ENCODE peak calls at places on chromosomes 1 and 21, in nine cellular contexts. One of them, this sample, is unnamed.

GRCh38 chr1:207962716-207963428 is 51.9 kb upstream of the CD34 start:
- DNase-seq in left lung: peak
- DNase-seq in mesendoderm: peak
- DNase-seq in A549: peak
- DNase-seq in thoracic aorta: no peak
- DNase-seq in cardiac muscle cell: no peak
- DNase-seq in heart right ventricle: peak
- DNase-seq in substantia nigra: peak
- DNase-seq in ascending aorta: no peak
- DNase-seq in this sample: peak

GRCh38 chr1:65180977-65181376 is 33.0 kb downstream of the AK4 start:
- DNase-seq in left lung: no peak
- DNase-seq in mesendoderm: no peak
- DNase-seq in A549: no peak
- DNase-seq in thoracic aorta: no peak
- DNase-seq in cardiac muscle cell: no peak
- DNase-seq in heart right ventricle: no peak
- DNase-seq in substantia nigra: no peak
- DNase-seq in ascending aorta: no peak
- DNase-seq in this sample: no peak

GRCh38 chr1:184242507-184242943 is 144.3 kb upstream of the C1orf21 start:
- DNase-seq in left lung: no peak
- DNase-seq in mesendoderm: peak
- DNase-seq in A549: no peak
- DNase-seq in thoracic aorta: no peak
- DNase-seq in cardiac muscle cell: peak
- DNase-seq in heart right ventricle: peak
- DNase-seq in substantia nigra: no peak
- DNase-seq in ascending aorta: no peak
- DNase-seq in this sample: no peak

GRCh38 chr1:241423541-241424479 is 66.8 kb upstream of the RGS7 start:
- DNase-seq in left lung: peak
- DNase-seq in mesendoderm: peak
- DNase-seq in A549: peak
- DNase-seq in thoracic aorta: no peak
- DNase-seq in cardiac muscle cell: peak
- DNase-seq in heart right ventricle: no peak
- DNase-seq in substantia nigra: peak
- DNase-seq in ascending aorta: no peak
- DNase-seq in this sample: no peak

GRCh38 chr1:193275773-193276172 is 89.4 kb upstream of the B3GALT2 start:
- DNase-seq in left lung: no peak
- DNase-seq in mesendoderm: peak
- DNase-seq in A549: no peak
- DNase-seq in thoracic aorta: no peak
- DNase-seq in cardiac muscle cell: no peak
- DNase-seq in heart right ventricle: no peak
- DNase-seq in substantia nigra: no peak
- DNase-seq in ascending aorta: no peak
- DNase-seq in this sample: no peak

GRCh38 chr1:178155478-178156255 is 61.8 kb downstream of the RASAL2 start:
- DNase-seq in left lung: no peak
- DNase-seq in mesendoderm: no peak
- DNase-seq in A549: no peak
- DNase-seq in thoracic aorta: no peak
- DNase-seq in cardiac muscle cell: no peak
- DNase-seq in heart right ventricle: no peak
- DNase-seq in substantia nigra: no peak
- DNase-seq in ascending aorta: no peak
- DNase-seq in this sample: no peak

GRCh38 chr1:213123532-213123931 is 72.5 kb downstream of the RPS6KC1 start:
- DNase-seq in left lung: no peak
- DNase-seq in mesendoderm: no peak
- DNase-seq in A549: no peak
- DNase-seq in thoracic aorta: no peak
- DNase-seq in cardiac muscle cell: no peak
- DNase-seq in heart right ventricle: no peak
- DNase-seq in substantia nigra: no peak
- DNase-seq in ascending aorta: no peak
- DNase-seq in this sample: no peak

GRCh38 chr1:93740601-93741031 is 59.0 kb upstream of the BCAR3 start:
- DNase-seq in left lung: no peak
- DNase-seq in mesendoderm: no peak
- DNase-seq in A549: no peak
- DNase-seq in thoracic aorta: no peak
- DNase-seq in cardiac muscle cell: no peak
- DNase-seq in heart right ventricle: peak
- DNase-seq in substantia nigra: no peak
- DNase-seq in ascending aorta: no peak
- DNase-seq in this sample: no peak

GRCh38 chr1:17635811-17636210 is 96.3 kb downstream of the ARHGEF10L start:
- DNase-seq in left lung: no peak
- DNase-seq in mesendoderm: no peak
- DNase-seq in A549: no peak
- DNase-seq in thoracic aorta: no peak
- DNase-seq in cardiac muscle cell: no peak
- DNase-seq in heart right ventricle: peak
- DNase-seq in substantia nigra: peak
- DNase-seq in ascending aorta: peak
- DNase-seq in this sample: peak

GRCh38 chr1:62735491-62736171 is 47.4 kb upstream of the DOCK7 start:
- DNase-seq in left lung: no peak
- DNase-seq in mesendoderm: no peak
- DNase-seq in A549: no peak
- DNase-seq in thoracic aorta: no peak
- DNase-seq in cardiac muscle cell: no peak
- DNase-seq in heart right ventricle: no peak
- DNase-seq in substantia nigra: no peak
- DNase-seq in ascending aorta: no peak
- DNase-seq in this sample: no peak

GRCh38 chr1:153509729-153510354 is 25.9 kb downstream of the S100A6 start:
- DNase-seq in left lung: no peak
- DNase-seq in mesendoderm: no peak
- DNase-seq in A549: peak
- DNase-seq in thoracic aorta: no peak
- DNase-seq in cardiac muscle cell: peak
- DNase-seq in heart right ventricle: no peak
- DNase-seq in substantia nigra: no peak
- DNase-seq in ascending aorta: no peak
- DNase-seq in this sample: no peak

GRCh38 chr1:69104859-69105258 is 462.9 kb upstream of the LRRC7 start:
- DNase-seq in left lung: no peak
- DNase-seq in mesendoderm: no peak
- DNase-seq in A549: no peak
- DNase-seq in thoracic aorta: no peak
- DNase-seq in cardiac muscle cell: no peak
- DNase-seq in heart right ventricle: no peak
- DNase-seq in substantia nigra: no peak
- DNase-seq in ascending aorta: no peak
- DNase-seq in this sample: no peak

GRCh38 chr1:77683836-77684148 is 1.3 kb upstream of the ZZZ3 start:
- DNase-seq in left lung: no peak
- DNase-seq in mesendoderm: no peak
- DNase-seq in A549: no peak
- DNase-seq in thoracic aorta: no peak
- DNase-seq in cardiac muscle cell: no peak
- DNase-seq in heart right ventricle: no peak
- DNase-seq in substantia nigra: no peak
- DNase-seq in ascending aorta: no peak
- DNase-seq in this sample: no peak

GRCh38 chr1:23177438-23178380 is 9.1 kb upstream of the LUZP1 start:
- DNase-seq in left lung: peak
- DNase-seq in mesendoderm: peak
- DNase-seq in A549: no peak
- DNase-seq in thoracic aorta: peak
- DNase-seq in cardiac muscle cell: peak
- DNase-seq in heart right ventricle: peak
- DNase-seq in substantia nigra: peak
- DNase-seq in ascending aorta: no peak
- DNase-seq in this sample: peak

GRCh38 chr1:78839704-78840277 is 166.7 kb downstream of the ADGRL4 start:
- DNase-seq in left lung: no peak
- DNase-seq in mesendoderm: peak
- DNase-seq in A549: no peak
- DNase-seq in thoracic aorta: no peak
- DNase-seq in cardiac muscle cell: peak
- DNase-seq in heart right ventricle: peak
- DNase-seq in substantia nigra: no peak
- DNase-seq in ascending aorta: no peak
- DNase-seq in this sample: no peak

GRCh38 chr1:20322825-20323612 is 32.3 kb downstream of the VWA5B1 start:
- DNase-seq in left lung: no peak
- DNase-seq in mesendoderm: no peak
- DNase-seq in A549: no peak
- DNase-seq in thoracic aorta: no peak
- DNase-seq in cardiac muscle cell: no peak
- DNase-seq in heart right ventricle: no peak
- DNase-seq in substantia nigra: no peak
- DNase-seq in ascending aorta: no peak
- DNase-seq in this sample: no peak

GRCh38 chr21:36212513-36212780 is 55.8 kb downstream of the DOP1B start:
- DNase-seq in left lung: no peak
- DNase-seq in mesendoderm: no peak
- DNase-seq in A549: no peak
- DNase-seq in thoracic aorta: no peak
- DNase-seq in cardiac muscle cell: no peak
- DNase-seq in heart right ventricle: no peak
- DNase-seq in substantia nigra: no peak
- DNase-seq in ascending aorta: no peak
- DNase-seq in this sample: no peak

GRCh38 chr1:26148887-26149286 is 10.0 kb upstream of the FAM110D start:
- DNase-seq in left lung: no peak
- DNase-seq in mesendoderm: no peak
- DNase-seq in A549: no peak
- DNase-seq in thoracic aorta: no peak
- DNase-seq in cardiac muscle cell: no peak
- DNase-seq in heart right ventricle: no peak
- DNase-seq in substantia nigra: no peak
- DNase-seq in ascending aorta: no peak
- DNase-seq in this sample: no peak

GRCh38 chr1:93585059-93585966 is 96.3 kb downstream of the BCAR3 start:
- DNase-seq in left lung: peak
- DNase-seq in mesendoderm: no peak
- DNase-seq in A549: no peak
- DNase-seq in thoracic aorta: no peak
- DNase-seq in cardiac muscle cell: peak
- DNase-seq in heart right ventricle: peak
- DNase-seq in substantia nigra: peak
- DNase-seq in ascending aorta: no peak
- DNase-seq in this sample: peak

GRCh38 chr1:150164224-150164623 is 14.5 kb downstream of the PLEKHO1 start:
- DNase-seq in left lung: no peak
- DNase-seq in mesendoderm: no peak
- DNase-seq in A549: no peak
- DNase-seq in thoracic aorta: no peak
- DNase-seq in cardiac muscle cell: no peak
- DNase-seq in heart right ventricle: no peak
- DNase-seq in substantia nigra: no peak
- DNase-seq in ascending aorta: no peak
- DNase-seq in this sample: peak
- H3K27ac ChIP-seq in left lung: peak
- H3K27ac ChIP-seq in mesendoderm: no peak
- H3K27ac ChIP-seq in A549: no peak
- H3K27ac ChIP-seq in thoracic aorta: peak
- H3K27ac ChIP-seq in cardiac muscle cell: peak
- H3K27ac ChIP-seq in heart right ventricle: peak
- H3K27ac ChIP-seq in substantia nigra: no peak
- H3K27ac ChIP-seq in ascending aorta: peak
- H3K27ac ChIP-seq in this sample: peak

DNA sequence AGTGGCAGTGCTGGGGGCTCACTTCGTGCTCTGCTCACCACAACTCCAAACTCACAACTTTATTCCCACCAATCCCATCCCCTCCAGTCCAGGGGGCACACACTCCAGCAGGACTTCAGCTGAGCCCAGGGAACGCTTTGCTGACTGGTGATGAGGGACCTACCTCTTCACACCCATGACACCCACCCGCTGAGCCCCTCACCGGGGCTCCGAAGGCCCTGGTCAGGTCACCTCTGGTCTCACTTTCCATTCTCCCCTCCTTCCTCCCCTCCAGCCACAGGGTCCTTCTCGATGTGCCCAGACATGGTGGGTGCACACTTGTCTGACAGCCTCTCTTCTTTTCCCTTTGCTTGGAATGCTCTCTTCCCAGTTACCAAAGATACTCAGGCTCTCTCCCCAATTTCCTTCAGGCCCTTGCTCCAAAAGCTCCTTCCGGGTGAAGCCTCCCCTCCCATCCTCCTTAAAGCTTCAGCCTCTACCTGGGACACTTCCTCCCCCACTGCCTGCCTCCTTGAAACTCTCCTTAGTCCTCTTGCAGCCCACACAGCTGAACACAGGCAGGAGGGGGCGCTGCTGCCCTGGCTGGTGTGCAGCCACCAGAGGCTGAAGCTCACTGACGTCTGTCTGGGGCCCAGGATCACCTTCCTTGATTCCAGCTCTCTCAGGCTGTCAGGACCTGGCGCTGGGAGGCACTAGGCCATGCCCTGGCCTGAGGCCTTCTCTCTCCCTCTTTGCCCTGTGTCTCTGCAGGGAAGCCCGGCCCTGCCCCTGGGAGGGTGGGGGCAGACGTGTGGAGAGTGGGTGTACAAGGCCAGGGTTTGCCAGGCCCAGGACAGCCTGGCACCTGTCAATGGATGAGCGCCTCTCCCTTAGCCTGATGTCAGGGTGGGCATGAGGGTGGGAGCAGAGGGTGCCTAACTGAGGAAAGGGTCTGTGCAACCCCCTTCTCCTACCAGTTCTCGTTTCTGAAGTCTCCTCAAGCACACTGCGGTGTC is 1.6 kb downstream of the KCNE1 start:
- DNase-seq in left lung: peak
- DNase-seq in mesendoderm: peak
- DNase-seq in A549: peak
- DNase-seq in thoracic aorta: peak
- DNase-seq in cardiac muscle cell: peak
- DNase-seq in heart right ventricle: peak
- DNase-seq in substantia nigra: peak
- DNase-seq in ascending aorta: peak
- DNase-seq in this sample: peak
- H3K27ac ChIP-seq in left lung: peak
- H3K27ac ChIP-seq in mesendoderm: no peak
- H3K27ac ChIP-seq in A549: no peak
- H3K27ac ChIP-seq in thoracic aorta: no peak
- H3K27ac ChIP-seq in cardiac muscle cell: no peak
- H3K27ac ChIP-seq in heart right ventricle: no peak
- H3K27ac ChIP-seq in substantia nigra: no peak
- H3K27ac ChIP-seq in ascending aorta: no peak
- H3K27ac ChIP-seq in this sample: peak

GRCh38 chr1:59541161-59541560 is 244.3 kb downstream of the FGGY start:
- DNase-seq in left lung: no peak
- DNase-seq in mesendoderm: no peak
- DNase-seq in A549: no peak
- DNase-seq in thoracic aorta: no peak
- DNase-seq in cardiac muscle cell: no peak
- DNase-seq in heart right ventricle: no peak
- DNase-seq in substantia nigra: no peak
- DNase-seq in ascending aorta: no peak
- DNase-seq in this sample: no peak
- H3K27ac ChIP-seq in left lung: no peak
- H3K27ac ChIP-seq in mesendoderm: no peak
- H3K27ac ChIP-seq in A549: no peak
- H3K27ac ChIP-seq in thoracic aorta: no peak
- H3K27ac ChIP-seq in cardiac muscle cell: no peak
- H3K27ac ChIP-seq in heart right ventricle: no peak
- H3K27ac ChIP-seq in substantia nigra: no peak
- H3K27ac ChIP-seq in ascending aorta: no peak
- H3K27ac ChIP-seq in this sample: no peak

GRCh38 chr1:203267347-203267846 is 37.9 kb upstream of the BTG2 start:
- DNase-seq in left lung: peak
- DNase-seq in mesendoderm: peak
- DNase-seq in A549: peak
- DNase-seq in thoracic aorta: no peak
- DNase-seq in cardiac muscle cell: peak
- DNase-seq in heart right ventricle: peak
- DNase-seq in substantia nigra: peak
- DNase-seq in ascending aorta: no peak
- DNase-seq in this sample: peak
- H3K27ac ChIP-seq in left lung: peak
- H3K27ac ChIP-seq in mesendoderm: no peak
- H3K27ac ChIP-seq in A549: peak
- H3K27ac ChIP-seq in thoracic aorta: peak
- H3K27ac ChIP-seq in cardiac muscle cell: no peak
- H3K27ac ChIP-seq in heart right ventricle: peak
- H3K27ac ChIP-seq in substantia nigra: peak
- H3K27ac ChIP-seq in ascending aorta: peak
- H3K27ac ChIP-seq in this sample: peak